ENCODE peak calls at places on chromosome 6, in five cellular contexts. A is fibroblast of the aortic adventitia; W is T-helper 2 cell treated with Interferon-gamma antibody and Interleukin-4, amounts not matched to agents 5 μg/mL and 100 μg/mL, for 36 hours; H is amygdala; T is Caco-2. J is an unnamed sample.

GRCh38 chr6:106730672-106731071 is 101.3 kb downstream of the QRSL1 start:
- DNase-seq in A (peak; percentile 38), H (no peak), T (no peak), W (no peak), J (no peak)

GRCh38 chr6:170129691-170130171 is 161.1 kb downstream of the DLL1 start:
- DNase-seq in T (no peak), W (no peak), H (peak; percentile 47), A (no peak), J (no peak)

GRCh38 chr6:15962449-15962764 is 166.5 kb upstream of the MYLIP start:
- DNase-seq in T (no peak), H (no peak), A (peak; percentile 42), W (peak; percentile 41), J (no peak)

GRCh38 chr6:123393333-123393732 is 243.4 kb downstream of the TRDN start:
- DNase-seq in A (peak; percentile 39), H (no peak), T (peak; percentile 2), W (no peak), J (no peak)

GRCh38 chr6:37254881-37255280 is 2.7 kb upstream of the TBC1D22B start:
- DNase-seq in W (no peak), T (no peak), A (no peak), H (no peak), J (no peak)

GRCh38 chr6:132445201-132445951 is 44.1 kb upstream of the MOXD1 start:
- DNase-seq in T (no peak), A (peak; percentile 86), H (no peak), W (no peak), J (no peak)

GRCh38 chr6:163416640-163417253 is 2.2 kb downstream of the QKI start:
- DNase-seq in T (peak; percentile 66), H (peak; percentile 60), A (peak; percentile 92), W (no peak), J (peak; percentile 58)

GRCh38 chr6:128517124-128517523 is 3.3 kb downstream of the PTPRK start:
- DNase-seq in T (no peak), A (no peak), W (no peak), H (no peak), J (no peak)

GRCh38 chr6:3535716-3536435 is 79.0 kb upstream of the SLC22A23 start:
- DNase-seq in A (no peak), W (no peak), T (no peak), H (no peak), J (no peak)

GRCh38 chr6:54072708-54073313 is 38.4 kb upstream of the MLIP start:
- DNase-seq in W (no peak), H (no peak), A (no peak), T (no peak), J (no peak)

GRCh38 chr6:91303326-91303725 is 716.5 kb upstream of the MAP3K7 start:
- DNase-seq in T (no peak), A (no peak), H (no peak), W (no peak), J (no peak)

GRCh38 chr6:42266542-42266941 is 48.9 kb upstream of the MRPS10 start:
- DNase-seq in A (no peak), W (no peak), H (no peak), T (no peak), J (no peak)

GRCh38 chr6:83193747-83194582 is 808 bp downstream of the RWDD2A start:
- DNase-seq in A (no peak), W (no peak), H (peak; percentile 42), T (peak; percentile 81), J (peak; percentile 82)

GRCh38 chr6:106103728-106104109 is 17.6 kb downstream of the PRDM1 start:
- DNase-seq in T (no peak), H (no peak), A (no peak), W (no peak), J (no peak)

GRCh38 chr6:113359155-113360140 is 497.7 kb upstream of the MARCKS start:
- DNase-seq in H (no peak), W (no peak), T (no peak), A (peak; percentile 68), J (no peak)

GRCh38 chr6:88376759-88377387 is 210.7 kb upstream of the CNR1 start:
- DNase-seq in H (no peak), W (no peak), T (no peak), A (peak; percentile 89), J (no peak)